ENCODE peak calls at places on chromosomes 16 and 17, in seven cellular contexts. One of them, this sample, is unnamed.

GRCh38 chr16:68509381-68509780 is 29.7 kb upstream of the ZFP90 start:
- DNase-seq in activated naive CD4-positive, alpha-beta T cell treated with anti-CD3 and anti-CD28 coated beads for 36 hours: no peak
- DNase-seq in EL: no peak
- DNase-seq in T-helper 22 cell: no peak
- DNase-seq in activated CD4-positive, alpha-beta T cell treated with anti-CD3 and anti-CD28 coated beads, Interleukin-2, amount 50 U/mL, for 48 hours: no peak
- DNase-seq in NCI-H524: no peak
- DNase-seq in HS-5: no peak
- DNase-seq in this sample: no peak

GRCh38 chr17:38442548-38442947 is 14.3 kb downstream of the ARHGAP23 start:
- DNase-seq in activated naive CD4-positive, alpha-beta T cell treated with anti-CD3 and anti-CD28 coated beads for 36 hours: no peak
- DNase-seq in EL: peak
- DNase-seq in T-helper 22 cell: no peak
- DNase-seq in activated CD4-positive, alpha-beta T cell treated with anti-CD3 and anti-CD28 coated beads, Interleukin-2, amount 50 U/mL, for 48 hours: no peak
- DNase-seq in NCI-H524: no peak
- DNase-seq in HS-5: no peak
- DNase-seq in this sample: peak

GRCh38 chr16:49856741-49857330 is 924 bp upstream of the ZNF423 start:
- DNase-seq in activated naive CD4-positive, alpha-beta T cell treated with anti-CD3 and anti-CD28 coated beads for 36 hours: peak
- DNase-seq in EL: peak
- DNase-seq in T-helper 22 cell: no peak
- DNase-seq in activated CD4-positive, alpha-beta T cell treated with anti-CD3 and anti-CD28 coated beads, Interleukin-2, amount 50 U/mL, for 48 hours: peak
- DNase-seq in NCI-H524: peak
- DNase-seq in HS-5: no peak
- DNase-seq in this sample: peak

GRCh38 chr17:80789356-80789902 is 202.2 kb upstream of the CHMP6 start:
- DNase-seq in activated naive CD4-positive, alpha-beta T cell treated with anti-CD3 and anti-CD28 coated beads for 36 hours: peak
- DNase-seq in EL: peak
- DNase-seq in T-helper 22 cell: no peak
- DNase-seq in activated CD4-positive, alpha-beta T cell treated with anti-CD3 and anti-CD28 coated beads, Interleukin-2, amount 50 U/mL, for 48 hours: peak
- DNase-seq in NCI-H524: no peak
- DNase-seq in HS-5: peak
- DNase-seq in this sample: peak

GRCh38 chr17:79305831-79306687 is 231.4 kb downstream of the ENGASE start:
- DNase-seq in activated naive CD4-positive, alpha-beta T cell treated with anti-CD3 and anti-CD28 coated beads for 36 hours: no peak
- DNase-seq in EL: no peak
- DNase-seq in T-helper 22 cell: no peak
- DNase-seq in activated CD4-positive, alpha-beta T cell treated with anti-CD3 and anti-CD28 coated beads, Interleukin-2, amount 50 U/mL, for 48 hours: no peak
- DNase-seq in NCI-H524: no peak
- DNase-seq in HS-5: no peak
- DNase-seq in this sample: peak

GRCh38 chr17:72903522-72903921 is 189.0 kb downstream of the SLC39A11 start:
- DNase-seq in activated naive CD4-positive, alpha-beta T cell treated with anti-CD3 and anti-CD28 coated beads for 36 hours: no peak
- DNase-seq in EL: no peak
- DNase-seq in T-helper 22 cell: no peak
- DNase-seq in activated CD4-positive, alpha-beta T cell treated with anti-CD3 and anti-CD28 coated beads, Interleukin-2, amount 50 U/mL, for 48 hours: no peak
- DNase-seq in NCI-H524: no peak
- DNase-seq in HS-5: no peak
- DNase-seq in this sample: no peak

GRCh38 chr17:83147285-83147684 is 67.9 kb downstream of the METRNL start:
- DNase-seq in activated naive CD4-positive, alpha-beta T cell treated with anti-CD3 and anti-CD28 coated beads for 36 hours: no peak
- DNase-seq in EL: no peak
- DNase-seq in T-helper 22 cell: no peak
- DNase-seq in activated CD4-positive, alpha-beta T cell treated with anti-CD3 and anti-CD28 coated beads, Interleukin-2, amount 50 U/mL, for 48 hours: no peak
- DNase-seq in NCI-H524: no peak
- DNase-seq in HS-5: no peak
- DNase-seq in this sample: no peak

GRCh38 chr16:84038491-84038890 is 4.1 kb downstream of the SLC38A8 start:
- DNase-seq in activated naive CD4-positive, alpha-beta T cell treated with anti-CD3 and anti-CD28 coated beads for 36 hours: no peak
- DNase-seq in EL: no peak
- DNase-seq in T-helper 22 cell: no peak
- DNase-seq in activated CD4-positive, alpha-beta T cell treated with anti-CD3 and anti-CD28 coated beads, Interleukin-2, amount 50 U/mL, for 48 hours: no peak
- DNase-seq in NCI-H524: no peak
- DNase-seq in HS-5: no peak
- DNase-seq in this sample: no peak

GRCh38 chr16:10964891-10965326 is 20.5 kb downstream of the CLEC16A start:
- DNase-seq in activated naive CD4-positive, alpha-beta T cell treated with anti-CD3 and anti-CD28 coated beads for 36 hours: peak
- DNase-seq in EL: no peak
- DNase-seq in T-helper 22 cell: peak
- DNase-seq in activated CD4-positive, alpha-beta T cell treated with anti-CD3 and anti-CD28 coated beads, Interleukin-2, amount 50 U/mL, for 48 hours: peak
- DNase-seq in NCI-H524: no peak
- DNase-seq in HS-5: no peak
- DNase-seq in this sample: no peak

GRCh38 chr17:20922128-20922670 is 120.6 kb downstream of the USP22 start:
- DNase-seq in activated naive CD4-positive, alpha-beta T cell treated with anti-CD3 and anti-CD28 coated beads for 36 hours: no peak
- DNase-seq in EL: peak
- DNase-seq in T-helper 22 cell: no peak
- DNase-seq in activated CD4-positive, alpha-beta T cell treated with anti-CD3 and anti-CD28 coated beads, Interleukin-2, amount 50 U/mL, for 48 hours: no peak
- DNase-seq in NCI-H524: no peak
- DNase-seq in HS-5: peak
- DNase-seq in this sample: peak

GRCh38 chr16:13036600-13036999 is 135.2 kb downstream of the SHISA9 start:
- DNase-seq in activated naive CD4-positive, alpha-beta T cell treated with anti-CD3 and anti-CD28 coated beads for 36 hours: peak
- DNase-seq in EL: peak
- DNase-seq in T-helper 22 cell: no peak
- DNase-seq in activated CD4-positive, alpha-beta T cell treated with anti-CD3 and anti-CD28 coated beads, Interleukin-2, amount 50 U/mL, for 48 hours: peak
- DNase-seq in NCI-H524: no peak
- DNase-seq in HS-5: peak
- DNase-seq in this sample: peak

GRCh38 chr17:39634384-39634871 is 2.5 kb upstream of the STARD3 start:
- DNase-seq in activated naive CD4-positive, alpha-beta T cell treated with anti-CD3 and anti-CD28 coated beads for 36 hours: no peak
- DNase-seq in EL: peak
- DNase-seq in T-helper 22 cell: no peak
- DNase-seq in activated CD4-positive, alpha-beta T cell treated with anti-CD3 and anti-CD28 coated beads, Interleukin-2, amount 50 U/mL, for 48 hours: no peak
- DNase-seq in NCI-H524: peak
- DNase-seq in HS-5: no peak
- DNase-seq in this sample: peak

GRCh38 chr17:43556292-43556691 is 10.2 kb upstream of the ETV4 start:
- DNase-seq in activated naive CD4-positive, alpha-beta T cell treated with anti-CD3 and anti-CD28 coated beads for 36 hours: peak
- DNase-seq in EL: peak
- DNase-seq in T-helper 22 cell: no peak
- DNase-seq in activated CD4-positive, alpha-beta T cell treated with anti-CD3 and anti-CD28 coated beads, Interleukin-2, amount 50 U/mL, for 48 hours: no peak
- DNase-seq in NCI-H524: no peak
- DNase-seq in HS-5: no peak
- DNase-seq in this sample: peak

GRCh38 chr16:57383276-57384247 is 11.3 kb downstream of the CX3CL1 start:
- DNase-seq in activated naive CD4-positive, alpha-beta T cell treated with anti-CD3 and anti-CD28 coated beads for 36 hours: no peak
- DNase-seq in EL: peak
- DNase-seq in T-helper 22 cell: no peak
- DNase-seq in activated CD4-positive, alpha-beta T cell treated with anti-CD3 and anti-CD28 coated beads, Interleukin-2, amount 50 U/mL, for 48 hours: no peak
- DNase-seq in NCI-H524: no peak
- DNase-seq in HS-5: no peak
- DNase-seq in this sample: peak

GRCh38 chr16:74743045-74743667 is 31.5 kb downstream of the FA2H start:
- DNase-seq in activated naive CD4-positive, alpha-beta T cell treated with anti-CD3 and anti-CD28 coated beads for 36 hours: no peak
- DNase-seq in EL: peak
- DNase-seq in T-helper 22 cell: no peak
- DNase-seq in activated CD4-positive, alpha-beta T cell treated with anti-CD3 and anti-CD28 coated beads, Interleukin-2, amount 50 U/mL, for 48 hours: no peak
- DNase-seq in NCI-H524: no peak
- DNase-seq in HS-5: no peak
- DNase-seq in this sample: no peak

GRCh38 chr17:74519951-74520553 is 11.2 kb downstream of the CD300LB start:
- DNase-seq in activated naive CD4-positive, alpha-beta T cell treated with anti-CD3 and anti-CD28 coated beads for 36 hours: no peak
- DNase-seq in EL: no peak
- DNase-seq in T-helper 22 cell: no peak
- DNase-seq in activated CD4-positive, alpha-beta T cell treated with anti-CD3 and anti-CD28 coated beads, Interleukin-2, amount 50 U/mL, for 48 hours: peak
- DNase-seq in NCI-H524: no peak
- DNase-seq in HS-5: no peak
- DNase-seq in this sample: no peak

GRCh38 chr17:31558748-31559646 is 167.5 kb downstream of the RAB11FIP4 start:
- DNase-seq in activated naive CD4-positive, alpha-beta T cell treated with anti-CD3 and anti-CD28 coated beads for 36 hours: peak
- DNase-seq in EL: peak
- DNase-seq in T-helper 22 cell: peak
- DNase-seq in activated CD4-positive, alpha-beta T cell treated with anti-CD3 and anti-CD28 coated beads, Interleukin-2, amount 50 U/mL, for 48 hours: peak
- DNase-seq in NCI-H524: peak
- DNase-seq in HS-5: no peak
- DNase-seq in this sample: peak